ENCODE peak calls at places on chromosomes 13 and 19, in six cellular contexts. One of them, this sample, is unnamed.

GRCh38 chr19:4089400-4089908 is 22.8 kb upstream of the ZBTB7A start:
- DNase-seq in mucosa of descending colon: no peak
- DNase-seq in K562: no peak
- DNase-seq in prostate gland: no peak
- DNase-seq in heart right ventricle: no peak
- DNase-seq in fibroblast of the aortic adventitia: no peak
- DNase-seq in this sample: no peak

GRCh38 chr19:13181747-13182388 is 31.7 kb downstream of the IER2 start:
- DNase-seq in prostate gland: peak
- DNase-seq in mucosa of descending colon: peak
- DNase-seq in heart right ventricle: peak
- DNase-seq in K562: peak
- DNase-seq in fibroblast of the aortic adventitia: peak
- DNase-seq in this sample: peak

GRCh38 chr19:50835785-50836542 is 2.6 kb upstream of the KLK15 start:
- DNase-seq in heart right ventricle: peak
- DNase-seq in K562: peak
- DNase-seq in fibroblast of the aortic adventitia: peak
- DNase-seq in mucosa of descending colon: peak
- DNase-seq in prostate gland: peak
- DNase-seq in this sample: peak

GRCh38 chr13:97140611-97141010 is 81.5 kb upstream of the MBNL2 start:
- DNase-seq in K562: no peak
- DNase-seq in fibroblast of the aortic adventitia: no peak
- DNase-seq in mucosa of descending colon: no peak
- DNase-seq in heart right ventricle: no peak
- DNase-seq in prostate gland: no peak
- DNase-seq in this sample: no peak

GRCh38 chr13:59374720-59375119 is 789.0 kb downstream of the DIAPH3 start:
- DNase-seq in prostate gland: no peak
- DNase-seq in fibroblast of the aortic adventitia: no peak
- DNase-seq in mucosa of descending colon: no peak
- DNase-seq in K562: no peak
- DNase-seq in heart right ventricle: no peak
- DNase-seq in this sample: no peak

GRCh38 chr13:49046002-49046401 is 70.3 kb downstream of the FNDC3A start:
- DNase-seq in mucosa of descending colon: no peak
- DNase-seq in heart right ventricle: no peak
- DNase-seq in prostate gland: no peak
- DNase-seq in K562: no peak
- DNase-seq in fibroblast of the aortic adventitia: peak
- DNase-seq in this sample: peak

GRCh38 chr19:55189424-55189823 is 9.3 kb upstream of the SYT5 start:
- DNase-seq in K562: no peak
- DNase-seq in heart right ventricle: no peak
- DNase-seq in mucosa of descending colon: no peak
- DNase-seq in fibroblast of the aortic adventitia: peak
- DNase-seq in prostate gland: no peak
- DNase-seq in this sample: peak

GRCh38 chr19:55305491-55305890 is 19.6 kb downstream of the TMEM150B start:
- DNase-seq in fibroblast of the aortic adventitia: peak
- DNase-seq in prostate gland: no peak
- DNase-seq in heart right ventricle: no peak
- DNase-seq in mucosa of descending colon: peak
- DNase-seq in K562: peak
- DNase-seq in this sample: no peak

GRCh38 chr19:4376245-4376990 is 23.9 kb downstream of the SH3GL1 start:
- DNase-seq in prostate gland: no peak
- DNase-seq in fibroblast of the aortic adventitia: no peak
- DNase-seq in heart right ventricle: no peak
- DNase-seq in K562: no peak
- DNase-seq in mucosa of descending colon: no peak
- DNase-seq in this sample: no peak

GRCh38 chr19:44927746-44928145 is 13.3 kb downstream of the APOC1 start:
- DNase-seq in K562: no peak
- DNase-seq in prostate gland: no peak
- DNase-seq in mucosa of descending colon: no peak
- DNase-seq in heart right ventricle: no peak
- DNase-seq in fibroblast of the aortic adventitia: peak
- DNase-seq in this sample: peak

GRCh38 chr13:44352671-44353070 is 21.0 kb upstream of the SERP2 start:
- DNase-seq in prostate gland: no peak
- DNase-seq in fibroblast of the aortic adventitia: no peak
- DNase-seq in heart right ventricle: no peak
- DNase-seq in K562: no peak
- DNase-seq in mucosa of descending colon: no peak
- DNase-seq in this sample: peak

GRCh38 chr19:49869009-49869483 is 1.7 kb upstream of the PNKP start:
- DNase-seq in prostate gland: no peak
- DNase-seq in mucosa of descending colon: no peak
- DNase-seq in fibroblast of the aortic adventitia: no peak
- DNase-seq in K562: peak
- DNase-seq in heart right ventricle: peak
- DNase-seq in this sample: no peak

GRCh38 chr13:99659234-99659633 is 158.0 kb downstream of the TM9SF2 start:
- DNase-seq in heart right ventricle: no peak
- DNase-seq in K562: no peak
- DNase-seq in mucosa of descending colon: no peak
- DNase-seq in fibroblast of the aortic adventitia: no peak
- DNase-seq in prostate gland: no peak
- DNase-seq in this sample: no peak

GRCh38 chr19:35153701-35154534 is 617 bp upstream of the FXYD5 start:
- DNase-seq in K562: peak
- DNase-seq in mucosa of descending colon: no peak
- DNase-seq in fibroblast of the aortic adventitia: no peak
- DNase-seq in prostate gland: no peak
- DNase-seq in heart right ventricle: no peak
- DNase-seq in this sample: no peak

GRCh38 chr13:25037057-25037813 is 58.7 kb upstream of the PABPC3 start:
- DNase-seq in prostate gland: peak
- DNase-seq in fibroblast of the aortic adventitia: peak
- DNase-seq in mucosa of descending colon: peak
- DNase-seq in heart right ventricle: no peak
- DNase-seq in K562: peak
- DNase-seq in this sample: peak

GRCh38 chr19:48400018-48400742 is 6.7 kb downstream of the GRIN2D start:
- DNase-seq in K562: peak
- DNase-seq in heart right ventricle: peak
- DNase-seq in prostate gland: no peak
- DNase-seq in mucosa of descending colon: peak
- DNase-seq in fibroblast of the aortic adventitia: peak
- DNase-seq in this sample: peak

DNA sequence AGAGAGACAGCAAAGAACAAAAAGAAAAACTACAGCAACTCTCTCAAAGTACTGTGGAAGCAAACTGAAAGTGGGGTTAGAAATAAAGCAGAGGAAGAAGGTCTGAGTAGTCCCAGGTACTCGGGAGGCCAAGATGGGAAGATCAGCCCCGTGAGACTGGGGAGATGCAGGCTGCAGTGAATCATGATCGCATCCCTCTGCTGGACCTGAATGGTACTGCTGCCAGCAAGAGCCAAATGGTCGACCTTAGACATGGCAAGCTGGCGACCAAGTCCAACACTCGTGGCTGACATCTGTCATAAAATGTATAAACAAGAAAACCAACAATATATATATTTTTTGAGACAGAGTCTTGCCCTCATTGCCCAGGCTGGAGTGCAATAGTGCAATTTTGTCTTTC is 33.7 kb upstream of the ZNF724 start:
- DNase-seq in heart right ventricle: peak
- DNase-seq in K562: peak
- DNase-seq in fibroblast of the aortic adventitia: peak
- DNase-seq in prostate gland: no peak
- DNase-seq in mucosa of descending colon: peak
- DNase-seq in this sample: peak
- TF ChIP-seq CTCF in heart right ventricle: peak
- TF ChIP-seq CTCF in K562: peak
- TF ChIP-seq CTCF in fibroblast of the aortic adventitia: peak
- TF ChIP-seq CTCF in prostate gland: peak
- TF ChIP-seq CTCF in mucosa of descending colon: peak
- TF ChIP-seq CTCF in this sample: peak

GRCh38 chr19:11339254-11340098 is at the start of gene RAB3D:
- DNase-seq in fibroblast of the aortic adventitia: peak
- DNase-seq in mucosa of descending colon: peak
- DNase-seq in heart right ventricle: peak
- DNase-seq in prostate gland: peak
- DNase-seq in K562: peak
- DNase-seq in this sample: peak
- TF ChIP-seq CTCF in fibroblast of the aortic adventitia: no peak
- TF ChIP-seq CTCF in mucosa of descending colon: no peak
- TF ChIP-seq CTCF in heart right ventricle: no peak
- TF ChIP-seq CTCF in prostate gland: no peak
- TF ChIP-seq CTCF in K562: no peak
- TF ChIP-seq CTCF in this sample: no peak

GRCh38 chr19:39308531-39309304 is 11.9 kb downstream of the LRFN1 start:
- DNase-seq in heart right ventricle: no peak
- DNase-seq in prostate gland: no peak
- DNase-seq in mucosa of descending colon: peak
- DNase-seq in fibroblast of the aortic adventitia: no peak
- DNase-seq in K562: peak
- DNase-seq in this sample: no peak

GRCh38 chr19:39307233-39307821 is 11.1 kb downstream of the IFNL1 start:
- DNase-seq in heart right ventricle: peak
- DNase-seq in K562: no peak
- DNase-seq in prostate gland: no peak
- DNase-seq in mucosa of descending colon: peak
- DNase-seq in fibroblast of the aortic adventitia: no peak
- DNase-seq in this sample: no peak

GRCh38 chr19:39310558-39311311 is 9.9 kb downstream of the LRFN1 start:
- DNase-seq in mucosa of descending colon: no peak
- DNase-seq in prostate gland: no peak
- DNase-seq in heart right ventricle: no peak
- DNase-seq in fibroblast of the aortic adventitia: no peak
- DNase-seq in K562: peak
- DNase-seq in this sample: peak

GRCh38 chr19:39306075-39306474 is 9.9 kb downstream of the IFNL1 start:
- DNase-seq in heart right ventricle: no peak
- DNase-seq in K562: no peak
- DNase-seq in fibroblast of the aortic adventitia: no peak
- DNase-seq in prostate gland: no peak
- DNase-seq in mucosa of descending colon: no peak
- DNase-seq in this sample: no peak

DNA sequence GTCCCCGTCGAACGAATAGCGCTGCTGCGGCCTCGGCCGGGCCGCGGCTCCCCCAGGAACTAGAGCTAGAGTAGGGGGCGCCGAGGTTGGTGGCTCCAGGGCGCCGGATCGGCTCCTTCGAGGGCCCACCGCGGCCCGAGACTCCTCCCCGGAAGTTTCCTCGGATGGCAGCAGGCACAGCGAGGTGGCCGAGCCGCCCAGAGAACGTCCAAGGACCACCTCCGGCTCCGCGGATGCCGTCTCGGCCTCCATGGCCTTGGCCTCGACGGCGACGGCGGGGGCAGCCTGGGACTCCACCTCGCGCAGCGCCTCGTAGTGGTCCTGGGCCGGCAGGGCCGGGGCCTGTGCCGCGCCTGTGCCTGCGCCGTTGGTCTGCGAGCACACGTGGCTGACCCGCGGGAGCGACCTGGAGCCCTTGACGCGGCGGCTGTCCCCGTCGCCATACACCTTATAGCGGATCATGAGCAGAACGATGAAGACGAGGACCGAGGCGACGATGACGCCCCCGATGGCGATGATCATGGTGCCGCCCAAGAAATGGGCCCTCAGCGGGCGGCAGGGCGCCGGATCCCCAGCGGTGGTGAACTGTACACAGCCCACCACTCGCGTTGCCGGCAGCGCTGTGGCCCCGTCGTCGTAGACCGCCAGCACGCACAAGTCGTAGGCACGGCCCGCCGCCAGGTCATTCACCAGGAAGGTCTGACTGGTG is 11.8 kb downstream of the IFNL1 start:
- DNase-seq in prostate gland: no peak
- DNase-seq in K562: no peak
- DNase-seq in mucosa of descending colon: no peak
- DNase-seq in heart right ventricle: no peak
- DNase-seq in fibroblast of the aortic adventitia: no peak
- DNase-seq in this sample: no peak
- TF ChIP-seq CTCF in prostate gland: no peak
- TF ChIP-seq CTCF in K562: no peak
- TF ChIP-seq CTCF in mucosa of descending colon: no peak
- TF ChIP-seq CTCF in heart right ventricle: no peak
- TF ChIP-seq CTCF in fibroblast of the aortic adventitia: no peak
- TF ChIP-seq CTCF in this sample: no peak

DNA sequence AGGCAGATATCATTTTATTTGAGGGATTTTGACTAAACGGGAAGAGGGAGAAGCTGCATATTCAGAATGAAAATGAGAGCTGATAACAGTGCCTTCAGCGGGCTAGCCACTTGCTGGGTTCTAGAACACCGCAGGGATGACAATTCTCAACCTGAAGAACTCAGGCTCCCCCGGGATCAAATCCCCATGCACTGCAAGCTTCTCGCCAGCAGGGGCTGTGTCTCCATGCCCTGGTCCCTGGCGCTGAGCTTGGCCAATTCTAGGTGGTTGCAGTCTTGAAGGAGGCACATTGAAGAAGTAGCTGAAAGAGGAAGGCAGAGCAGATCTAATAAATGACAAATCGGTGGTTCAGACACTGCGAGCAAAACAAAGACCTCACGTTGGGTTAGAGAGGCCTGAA is 128.7 kb downstream of the UQCRFS1 start:
- DNase-seq in mucosa of descending colon: no peak
- DNase-seq in heart right ventricle: no peak
- DNase-seq in prostate gland: no peak
- DNase-seq in fibroblast of the aortic adventitia: peak
- DNase-seq in K562: peak
- DNase-seq in this sample: no peak
- TF ChIP-seq CTCF in mucosa of descending colon: no peak
- TF ChIP-seq CTCF in heart right ventricle: peak
- TF ChIP-seq CTCF in prostate gland: no peak
- TF ChIP-seq CTCF in fibroblast of the aortic adventitia: peak
- TF ChIP-seq CTCF in K562: peak
- TF ChIP-seq CTCF in this sample: no peak

GRCh38 chr13:104295537-104295936 is 1229.3 kb upstream of the SLC10A2 start:
- DNase-seq in prostate gland: no peak
- DNase-seq in mucosa of descending colon: no peak
- DNase-seq in K562: no peak
- DNase-seq in fibroblast of the aortic adventitia: no peak
- DNase-seq in heart right ventricle: no peak
- DNase-seq in this sample: no peak

GRCh38 chr13:104296301-104296700 is 1230.1 kb upstream of the SLC10A2 start:
- DNase-seq in heart right ventricle: no peak
- DNase-seq in prostate gland: no peak
- DNase-seq in mucosa of descending colon: no peak
- DNase-seq in fibroblast of the aortic adventitia: no peak
- DNase-seq in K562: no peak
- DNase-seq in this sample: no peak

GRCh38 chr13:104301216-104301975 is 1235.2 kb upstream of the SLC10A2 start:
- DNase-seq in mucosa of descending colon: no peak
- DNase-seq in K562: no peak
- DNase-seq in prostate gland: no peak
- DNase-seq in fibroblast of the aortic adventitia: no peak
- DNase-seq in heart right ventricle: no peak
- DNase-seq in this sample: peak

DNA sequence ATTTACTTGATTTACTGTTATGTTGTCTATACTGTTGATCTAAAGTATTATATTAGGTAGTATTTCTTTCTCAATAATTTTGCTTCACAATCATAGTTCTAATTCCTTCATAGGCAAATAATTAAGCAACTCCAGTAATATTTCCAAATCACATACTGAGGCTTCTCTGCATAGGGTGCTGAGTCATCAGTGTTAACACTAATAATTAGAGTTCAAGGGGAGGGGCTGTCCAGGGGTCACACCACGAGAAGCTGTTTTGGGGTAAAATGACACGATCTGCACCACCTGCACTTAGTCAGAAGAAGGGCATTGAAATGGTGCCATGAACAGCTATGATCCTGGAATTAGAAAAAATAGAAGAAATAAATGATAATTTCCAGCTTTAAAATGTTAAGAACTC is 1230.9 kb upstream of the SLC10A2 start:
- DNase-seq in fibroblast of the aortic adventitia: no peak
- DNase-seq in K562: no peak
- DNase-seq in mucosa of descending colon: no peak
- DNase-seq in prostate gland: no peak
- DNase-seq in heart right ventricle: no peak
- DNase-seq in this sample: no peak
- TF ChIP-seq CTCF in fibroblast of the aortic adventitia: no peak
- TF ChIP-seq CTCF in K562: no peak
- TF ChIP-seq CTCF in mucosa of descending colon: no peak
- TF ChIP-seq CTCF in prostate gland: no peak
- TF ChIP-seq CTCF in heart right ventricle: no peak
- TF ChIP-seq CTCF in this sample: no peak

This sample was measured in astrocyte.